ENCODE peak calls at places on chromosomes 3 and 15, in four cellular contexts. W is H1, R is K562, J is SK-N-SH. A is an unnamed sample.

GRCh38 chr3:45367451-45367850 is 20.9 kb upstream of the LARS2 start:
- DNase-seq in J (no peak), W (no peak), R (no peak), A (no peak)

GRCh38 chr3:143358793-143359491 is 239.4 kb downstream of the CHST2 start:
- DNase-seq in W (no peak), R (no peak), J (no peak), A (no peak)

GRCh38 chr3:57752307-57752706 is 3.8 kb upstream of the SLMAP start:
- DNase-seq in W (no peak), J (no peak), R (no peak), A (no peak)

GRCh38 chr3:98513136-98513535 is 9.6 kb downstream of the CLDND1 start:
- DNase-seq in W (no peak), R (no peak), J (no peak), A (no peak)

GRCh38 chr15:40258544-40258943 is 19.7 kb downstream of the PAK6 start:
- DNase-seq in R (no peak), J (no peak), W (no peak), A (peak)

GRCh38 chr3:146280859-146281258 is 30.0 kb upstream of the PLSCR4 start:
- DNase-seq in W (no peak), R (no peak), J (no peak), A (no peak)

GRCh38 chr3:116019254-116019763 is 396.0 kb downstream of the GAP43 start:
- DNase-seq in J (no peak), W (no peak), R (peak), A (no peak)

GRCh38 chr3:50102558-50102957 is 13.8 kb downstream of the RBM5 start:
- DNase-seq in J (no peak), R (no peak), W (no peak), A (no peak)

GRCh38 chr3:47276558-47276957 is 6.0 kb downstream of the KIF9 start:
- DNase-seq in J (no peak), W (no peak), R (no peak), A (no peak)

GRCh38 chr15:31292391-31293020 is 34.1 kb upstream of the KLF13 start:
- DNase-seq in W (peak), J (no peak), R (no peak), A (no peak)

GRCh38 chr3:143070977-143071551 is 48.5 kb upstream of the CHST2 start:
- DNase-seq in J (no peak), R (no peak), W (no peak), A (no peak)

GRCh38 chr3:178685591-178685906 is 149.3 kb downstream of the KCNMB2 start:
- DNase-seq in J (no peak), W (no peak), R (no peak), A (no peak)

GRCh38 chr15:90869601-90870353 is 1.4 kb downstream of the FURIN start:
- DNase-seq in W (no peak), J (no peak), R (peak), A (peak)

GRCh38 chr3:41334426-41334825 is 135.1 kb downstream of the CTNNB1 start:
- DNase-seq in R (no peak), J (no peak), W (no peak), A (peak)

GRCh38 chr15:27864076-27864475 is 235.0 kb downstream of the OCA2 start:
- DNase-seq in R (no peak), J (no peak), W (no peak), A (no peak)
- TF ChIP-seq TEAD4 in R (no peak), J (no peak), W (no peak), A (no peak)

GRCh38 chr3:184631339-184631965 is 69.9 kb downstream of the EPHB3 start:
- DNase-seq in R (no peak), W (no peak), J (no peak), A (no peak)
- TF ChIP-seq USF2 in R (no peak), W (no peak), J (no peak), A (no peak)

DNA sequence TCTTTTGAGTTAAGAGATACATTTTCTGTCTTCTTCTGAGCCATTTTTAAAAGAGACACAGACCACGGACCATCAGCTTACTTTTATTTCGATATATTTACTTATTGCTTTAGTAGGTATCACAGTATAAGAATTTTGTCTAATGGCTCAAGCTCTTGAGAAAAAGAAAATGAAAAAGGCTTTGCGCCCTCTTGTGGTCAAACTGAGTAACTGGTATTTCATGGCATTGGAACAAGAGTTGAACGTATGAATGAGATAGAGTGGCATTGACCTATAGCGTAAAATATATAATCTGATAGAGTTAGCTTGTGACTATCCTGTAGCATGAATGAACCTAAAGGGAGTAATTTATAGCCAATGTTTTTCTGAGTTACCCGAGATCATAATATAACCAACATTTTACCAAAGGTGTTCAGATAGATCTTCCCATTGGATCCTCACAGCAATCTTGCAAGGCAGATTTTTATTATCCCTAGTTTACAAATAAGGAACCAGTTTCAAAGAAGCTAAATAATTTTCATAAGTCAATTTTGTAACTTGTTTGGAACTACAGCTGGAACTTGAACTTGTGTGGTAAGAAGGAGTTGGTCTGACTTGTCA is 154.6 kb downstream of the POLR2M start:
- DNase-seq in R (peak), W (no peak), J (peak), A (no peak)
- TF ChIP-seq TEAD4 in R (no peak), W (no peak), J (no peak), A (no peak)

GRCh38 chr15:78223396-78224023 is 10.9 kb downstream of the ACSBG1 start:
- DNase-seq in W (no peak), J (no peak), R (no peak), A (no peak)
- TF ChIP-seq USF2 in W (no peak), J (no peak), R (no peak), A (no peak)

GRCh38 chr3:834679-835078 is 258.1 kb upstream of the CNTN6 start:
- DNase-seq in W (no peak), J (no peak), R (no peak), A (no peak)
- TF ChIP-seq TEAD4 in W (no peak), J (no peak), R (no peak), A (no peak)

A was measured in WTC11.